ENCODE peak calls at places on chromosomes 13 and 19, in nine cellular contexts. One of them, this sample, is unnamed.
A peak's percentile ranks its signal among the peaks of the same experiment; 100 is the strongest.

GRCh38 chr13:113117956-113118327 is 4.7 kb upstream of the F10 start:
- DNase-seq in ELR: no peak
- DNase-seq in HTR-8/SVneo: no peak
- DNase-seq in stimulated activated CD4-positive, alpha-beta T cell treated with anti-CD3 and anti-CD28 coated beads, Interleukin-4, amount 100 ng/mL, for 4 hours: no peak
- DNase-seq in body of pancreas: no peak
- DNase-seq in activated CD4-positive, alpha-beta T cell treated with anti-CD3 and anti-CD28 coated beads, Interleukin-2, amount 50 U/mL, for 48 hours: no peak
- DNase-seq in mucosa of gallbladder: no peak
- DNase-seq in breast epithelium: no peak
- DNase-seq in NCI-H526 treated with DMSO at 0.1 percent for 48 hours: no peak
- DNase-seq in this sample: no peak

GRCh38 chr13:102598061-102598460 is 1.3 kb downstream of the TPP2 start:
- DNase-seq in breast epithelium: no peak
- DNase-seq in HTR-8/SVneo: no peak
- DNase-seq in stimulated activated CD4-positive, alpha-beta T cell treated with anti-CD3 and anti-CD28 coated beads, Interleukin-4, amount 100 ng/mL, for 4 hours: no peak
- DNase-seq in activated CD4-positive, alpha-beta T cell treated with anti-CD3 and anti-CD28 coated beads, Interleukin-2, amount 50 U/mL, for 48 hours: no peak
- DNase-seq in mucosa of gallbladder: no peak
- DNase-seq in body of pancreas: no peak
- DNase-seq in ELR: peak; percentile 51
- DNase-seq in NCI-H526 treated with DMSO at 0.1 percent for 48 hours: no peak
- DNase-seq in this sample: no peak

GRCh38 chr13:35789335-35790166 is 313.1 kb upstream of the MAB21L1 start:
- DNase-seq in NCI-H526 treated with DMSO at 0.1 percent for 48 hours: peak; percentile 32
- DNase-seq in activated CD4-positive, alpha-beta T cell treated with anti-CD3 and anti-CD28 coated beads, Interleukin-2, amount 50 U/mL, for 48 hours: no peak
- DNase-seq in breast epithelium: no peak
- DNase-seq in body of pancreas: no peak
- DNase-seq in mucosa of gallbladder: no peak
- DNase-seq in ELR: peak; percentile 70
- DNase-seq in HTR-8/SVneo: peak; percentile 18
- DNase-seq in stimulated activated CD4-positive, alpha-beta T cell treated with anti-CD3 and anti-CD28 coated beads, Interleukin-4, amount 100 ng/mL, for 4 hours: no peak
- DNase-seq in this sample: no peak

GRCh38 chr19:9847087-9847671 is 12.1 kb downstream of the PIN1 start:
- DNase-seq in activated CD4-positive, alpha-beta T cell treated with anti-CD3 and anti-CD28 coated beads, Interleukin-2, amount 50 U/mL, for 48 hours: peak; percentile 62
- DNase-seq in mucosa of gallbladder: peak; percentile 35
- DNase-seq in NCI-H526 treated with DMSO at 0.1 percent for 48 hours: no peak
- DNase-seq in stimulated activated CD4-positive, alpha-beta T cell treated with anti-CD3 and anti-CD28 coated beads, Interleukin-4, amount 100 ng/mL, for 4 hours: peak; percentile 45
- DNase-seq in ELR: peak; percentile 93
- DNase-seq in HTR-8/SVneo: peak; percentile 58
- DNase-seq in breast epithelium: no peak
- DNase-seq in body of pancreas: peak; percentile 31
- DNase-seq in this sample: peak; percentile 28

GRCh38 chr13:93262729-93263128 is 36.1 kb downstream of the GPC6 start:
- DNase-seq in breast epithelium: no peak
- DNase-seq in HTR-8/SVneo: no peak
- DNase-seq in mucosa of gallbladder: no peak
- DNase-seq in activated CD4-positive, alpha-beta T cell treated with anti-CD3 and anti-CD28 coated beads, Interleukin-2, amount 50 U/mL, for 48 hours: no peak
- DNase-seq in body of pancreas: no peak
- DNase-seq in stimulated activated CD4-positive, alpha-beta T cell treated with anti-CD3 and anti-CD28 coated beads, Interleukin-4, amount 100 ng/mL, for 4 hours: no peak
- DNase-seq in ELR: peak; percentile 88
- DNase-seq in NCI-H526 treated with DMSO at 0.1 percent for 48 hours: no peak
- DNase-seq in this sample: no peak

GRCh38 chr13:113854238-113855011 is 9.5 kb downstream of the GAS6 start:
- DNase-seq in NCI-H526 treated with DMSO at 0.1 percent for 48 hours: no peak
- DNase-seq in stimulated activated CD4-positive, alpha-beta T cell treated with anti-CD3 and anti-CD28 coated beads, Interleukin-4, amount 100 ng/mL, for 4 hours: no peak
- DNase-seq in ELR: no peak
- DNase-seq in mucosa of gallbladder: peak; percentile 59
- DNase-seq in activated CD4-positive, alpha-beta T cell treated with anti-CD3 and anti-CD28 coated beads, Interleukin-2, amount 50 U/mL, for 48 hours: no peak
- DNase-seq in breast epithelium: peak; percentile 19
- DNase-seq in HTR-8/SVneo: no peak
- DNase-seq in body of pancreas: peak; percentile 13
- DNase-seq in this sample: no peak

GRCh38 chr19:6066661-6067646 is 43.3 kb downstream of the RFX2 start:
- DNase-seq in ELR: peak; percentile 51
- DNase-seq in NCI-H526 treated with DMSO at 0.1 percent for 48 hours: peak; percentile 33
- DNase-seq in stimulated activated CD4-positive, alpha-beta T cell treated with anti-CD3 and anti-CD28 coated beads, Interleukin-4, amount 100 ng/mL, for 4 hours: no peak
- DNase-seq in body of pancreas: peak; percentile 96
- DNase-seq in breast epithelium: peak; percentile 93
- DNase-seq in activated CD4-positive, alpha-beta T cell treated with anti-CD3 and anti-CD28 coated beads, Interleukin-2, amount 50 U/mL, for 48 hours: no peak
- DNase-seq in mucosa of gallbladder: peak; percentile 94
- DNase-seq in HTR-8/SVneo: no peak
- DNase-seq in this sample: peak; percentile 91

GRCh38 chr13:28590450-28590849 is 68.5 kb upstream of the POMP start:
- DNase-seq in ELR: no peak
- DNase-seq in HTR-8/SVneo: no peak
- DNase-seq in stimulated activated CD4-positive, alpha-beta T cell treated with anti-CD3 and anti-CD28 coated beads, Interleukin-4, amount 100 ng/mL, for 4 hours: no peak
- DNase-seq in mucosa of gallbladder: no peak
- DNase-seq in breast epithelium: no peak
- DNase-seq in activated CD4-positive, alpha-beta T cell treated with anti-CD3 and anti-CD28 coated beads, Interleukin-2, amount 50 U/mL, for 48 hours: no peak
- DNase-seq in NCI-H526 treated with DMSO at 0.1 percent for 48 hours: no peak
- DNase-seq in body of pancreas: no peak
- DNase-seq in this sample: no peak

GRCh38 chr13:49533011-49533410 is 37.3 kb downstream of the PHF11 start:
- DNase-seq in ELR: no peak
- DNase-seq in body of pancreas: no peak
- DNase-seq in NCI-H526 treated with DMSO at 0.1 percent for 48 hours: no peak
- DNase-seq in activated CD4-positive, alpha-beta T cell treated with anti-CD3 and anti-CD28 coated beads, Interleukin-2, amount 50 U/mL, for 48 hours: no peak
- DNase-seq in mucosa of gallbladder: no peak
- DNase-seq in HTR-8/SVneo: no peak
- DNase-seq in stimulated activated CD4-positive, alpha-beta T cell treated with anti-CD3 and anti-CD28 coated beads, Interleukin-4, amount 100 ng/mL, for 4 hours: no peak
- DNase-seq in breast epithelium: no peak
- DNase-seq in this sample: no peak

GRCh38 chr13:45335397-45336024 is 5.5 kb downstream of the TPT1 start:
- DNase-seq in ELR: no peak
- DNase-seq in stimulated activated CD4-positive, alpha-beta T cell treated with anti-CD3 and anti-CD28 coated beads, Interleukin-4, amount 100 ng/mL, for 4 hours: no peak
- DNase-seq in NCI-H526 treated with DMSO at 0.1 percent for 48 hours: no peak
- DNase-seq in breast epithelium: no peak
- DNase-seq in HTR-8/SVneo: no peak
- DNase-seq in body of pancreas: no peak
- DNase-seq in mucosa of gallbladder: no peak
- DNase-seq in activated CD4-positive, alpha-beta T cell treated with anti-CD3 and anti-CD28 coated beads, Interleukin-2, amount 50 U/mL, for 48 hours: no peak
- DNase-seq in this sample: no peak

GRCh38 chr19:47013041-47013517 is 6.6 kb upstream of the NPAS1 start:
- DNase-seq in activated CD4-positive, alpha-beta T cell treated with anti-CD3 and anti-CD28 coated beads, Interleukin-2, amount 50 U/mL, for 48 hours: peak; percentile 79
- DNase-seq in mucosa of gallbladder: peak; percentile 84
- DNase-seq in body of pancreas: peak; percentile 86
- DNase-seq in NCI-H526 treated with DMSO at 0.1 percent for 48 hours: peak; percentile 59
- DNase-seq in HTR-8/SVneo: peak; percentile 87
- DNase-seq in stimulated activated CD4-positive, alpha-beta T cell treated with anti-CD3 and anti-CD28 coated beads, Interleukin-4, amount 100 ng/mL, for 4 hours: peak; percentile 62
- DNase-seq in ELR: peak; percentile 75
- DNase-seq in breast epithelium: peak; percentile 70
- DNase-seq in this sample: peak; percentile 84

GRCh38 chr19:7862413-7862951 is 11.7 kb downstream of the PRR36 start:
- DNase-seq in breast epithelium: no peak
- DNase-seq in stimulated activated CD4-positive, alpha-beta T cell treated with anti-CD3 and anti-CD28 coated beads, Interleukin-4, amount 100 ng/mL, for 4 hours: peak; percentile 71
- DNase-seq in activated CD4-positive, alpha-beta T cell treated with anti-CD3 and anti-CD28 coated beads, Interleukin-2, amount 50 U/mL, for 48 hours: peak; percentile 76
- DNase-seq in ELR: peak; percentile 35
- DNase-seq in HTR-8/SVneo: no peak
- DNase-seq in mucosa of gallbladder: peak; percentile 76
- DNase-seq in NCI-H526 treated with DMSO at 0.1 percent for 48 hours: peak; percentile 12
- DNase-seq in body of pancreas: peak; percentile 43
- DNase-seq in this sample: peak; percentile 81

GRCh38 chr13:63092461-63092860 is 1676.8 kb upstream of the PCDH20 start:
- DNase-seq in ELR: peak; percentile 6
- DNase-seq in breast epithelium: no peak
- DNase-seq in body of pancreas: no peak
- DNase-seq in mucosa of gallbladder: no peak
- DNase-seq in activated CD4-positive, alpha-beta T cell treated with anti-CD3 and anti-CD28 coated beads, Interleukin-2, amount 50 U/mL, for 48 hours: no peak
- DNase-seq in HTR-8/SVneo: no peak
- DNase-seq in NCI-H526 treated with DMSO at 0.1 percent for 48 hours: no peak
- DNase-seq in stimulated activated CD4-positive, alpha-beta T cell treated with anti-CD3 and anti-CD28 coated beads, Interleukin-4, amount 100 ng/mL, for 4 hours: no peak
- DNase-seq in this sample: no peak

GRCh38 chr13:73602295-73602694 is 531.9 kb downstream of the KLF12 start:
- DNase-seq in breast epithelium: no peak
- DNase-seq in HTR-8/SVneo: no peak
- DNase-seq in mucosa of gallbladder: no peak
- DNase-seq in activated CD4-positive, alpha-beta T cell treated with anti-CD3 and anti-CD28 coated beads, Interleukin-2, amount 50 U/mL, for 48 hours: no peak
- DNase-seq in body of pancreas: no peak
- DNase-seq in ELR: peak; percentile 72
- DNase-seq in NCI-H526 treated with DMSO at 0.1 percent for 48 hours: no peak
- DNase-seq in stimulated activated CD4-positive, alpha-beta T cell treated with anti-CD3 and anti-CD28 coated beads, Interleukin-4, amount 100 ng/mL, for 4 hours: no peak
- DNase-seq in this sample: no peak

This sample was measured in transverse colon.